ENCODE peak calls at places on chromosomes 7 and 10, in five cellular contexts. P, F, V, I and B are unnamed samples.
A peak's percentile ranks its signal among the peaks of the same experiment; 100 is the strongest.

GRCh38 chr7:126791306-126791705 is 461.4 kb downstream of the GRM8 start:
- DNase-seq in I (no peak), P (no peak), V (no peak), F (no peak), B (no peak)

GRCh38 chr7:74364061-74364460 is 74.9 kb downstream of the CLIP2 start:
- DNase-seq in P (no peak), F (no peak), V (no peak), I (no peak), B (no peak)

GRCh38 chr10:54797636-54798395 is 3.2 kb downstream of the PCDH15 start:
- DNase-seq in P (no peak), V (no peak), F (no peak), I (no peak), B (no peak)

GRCh38 chr10:97969538-97969937 is 60.9 kb downstream of the CRTAC1 start:
- DNase-seq in P (no peak), I (no peak), F (no peak), V (no peak), B (no peak)

GRCh38 chr10:86400705-86401587 is 34.4 kb upstream of the GRID1 start:
- DNase-seq in P (peak; percentile 70), F (peak; percentile 76), V (peak; percentile 35), I (no peak), B (no peak)

GRCh38 chr7:40015790-40016296 is 65.8 kb downstream of the CDK13 start:
- DNase-seq in V (peak; percentile 34), I (peak; percentile 62), P (peak; percentile 32), F (no peak), B (peak; percentile 15)

GRCh38 chr7:63071396-63071795 is 927.3 kb upstream of the ZNF722 start:
- DNase-seq in P (no peak), I (no peak), F (no peak), V (no peak), B (no peak)

GRCh38 chr10:124015991-124016390 is 77.4 kb downstream of the CHST15 start:
- DNase-seq in F (peak; percentile 26), I (no peak), V (no peak), P (no peak), B (no peak)

GRCh38 chr7:3156508-3156907 is 112.8 kb upstream of the CARD11 start:
- DNase-seq in I (no peak), F (no peak), P (no peak), V (no peak), B (no peak)

GRCh38 chr10:86899670-86900276 is 57.6 kb downstream of the MMRN2 start:
- DNase-seq in V (peak; percentile 79), I (no peak), F (no peak), P (peak; percentile 80), B (no peak)

GRCh38 chr7:157432541-157432956 is 95.7 kb downstream of the DNAJB6 start:
- DNase-seq in P (peak; percentile 15), V (no peak), I (no peak), F (no peak), B (no peak)

GRCh38 chr10:82572686-82573226 is 697.8 kb downstream of the NRG3 start:
- DNase-seq in V (no peak), I (no peak), F (no peak), P (no peak), B (no peak)

GRCh38 chr10:62850646-62851045 is 34.5 kb upstream of the EGR2 start:
- DNase-seq in I (no peak), F (no peak), V (no peak), P (no peak), B (no peak)

GRCh38 chr7:29479606-29480200 is 83.9 kb upstream of the PRR15 start:
- DNase-seq in F (no peak), I (no peak), V (peak; percentile 64), P (peak; percentile 10), B (no peak)

GRCh38 chr10:131580674-131581073 is 269.2 kb upstream of the TCERG1L start:
- DNase-seq in I (no peak), F (no peak), P (no peak), V (no peak), B (no peak)

GRCh38 chr10:98391065-98391464 is 23.9 kb downstream of the PYROXD2 start:
- DNase-seq in P (no peak), V (no peak), F (no peak), I (no peak), B (no peak)

GRCh38 chr10:22630229-22631174 is 83.9 kb downstream of the PIP4K2A start:
- DNase-seq in I (peak; percentile 92), F (no peak), V (no peak), P (no peak), B (no peak)

GRCh38 chr10:3324572-3324971 is 152.0 kb upstream of the PITRM1 start:
- DNase-seq in I (no peak), V (no peak), P (no peak), F (no peak), B (no peak)

GRCh38 chr7:92448185-92448747 is 984 bp downstream of the GATAD1 start:
- DNase-seq in V (peak; percentile 64), F (no peak), I (peak; percentile 48), P (peak; percentile 74), B (peak; percentile 19)

GRCh38 chr7:150317748-150318444 is 5.3 kb upstream of the LRRC61 start:
- DNase-seq in F (no peak), I (no peak), P (no peak), V (no peak), B (no peak)

GRCh38 chr10:6875229-6875544 is 295.1 kb upstream of the PRKCQ start:
- DNase-seq in V (no peak), F (no peak), P (no peak), I (no peak), B (no peak)

GRCh38 chr7:55504093-55504859 is 68.0 kb downstream of the VOPP1 start:
- DNase-seq in P (no peak), F (no peak), I (no peak), V (no peak), B (no peak)

GRCh38 chr7:100446040-100446439 is 9.7 kb upstream of the PPP1R35 start:
- DNase-seq in F (no peak), V (no peak), I (no peak), P (no peak), B (no peak)

GRCh38 chr7:44964384-44964830 is 14.4 kb downstream of the MYO1G start:
- DNase-seq in P (no peak), F (no peak), I (no peak), V (no peak), B (no peak)

GRCh38 chr7:109322833-109323232 is 753.2 kb downstream of the DNAJB9 start:
- DNase-seq in V (no peak), F (no peak), P (no peak), I (no peak), B (no peak)

GRCh38 chr7:80087051-80087767 is 47.4 kb upstream of the GNAI1 start:
- DNase-seq in I (no peak), V (no peak), P (no peak), F (no peak), B (no peak)

GRCh38 chr7:145557805-145558204 is 558.8 kb upstream of the CNTNAP2 start:
- DNase-seq in P (no peak), F (no peak), V (no peak), I (no peak), B (no peak)

GRCh38 chr7:24727165-24728120 is 29.8 kb downstream of the GSDME start:
- DNase-seq in V (no peak), I (no peak), F (no peak), P (no peak), B (peak; percentile 48)

DNA sequence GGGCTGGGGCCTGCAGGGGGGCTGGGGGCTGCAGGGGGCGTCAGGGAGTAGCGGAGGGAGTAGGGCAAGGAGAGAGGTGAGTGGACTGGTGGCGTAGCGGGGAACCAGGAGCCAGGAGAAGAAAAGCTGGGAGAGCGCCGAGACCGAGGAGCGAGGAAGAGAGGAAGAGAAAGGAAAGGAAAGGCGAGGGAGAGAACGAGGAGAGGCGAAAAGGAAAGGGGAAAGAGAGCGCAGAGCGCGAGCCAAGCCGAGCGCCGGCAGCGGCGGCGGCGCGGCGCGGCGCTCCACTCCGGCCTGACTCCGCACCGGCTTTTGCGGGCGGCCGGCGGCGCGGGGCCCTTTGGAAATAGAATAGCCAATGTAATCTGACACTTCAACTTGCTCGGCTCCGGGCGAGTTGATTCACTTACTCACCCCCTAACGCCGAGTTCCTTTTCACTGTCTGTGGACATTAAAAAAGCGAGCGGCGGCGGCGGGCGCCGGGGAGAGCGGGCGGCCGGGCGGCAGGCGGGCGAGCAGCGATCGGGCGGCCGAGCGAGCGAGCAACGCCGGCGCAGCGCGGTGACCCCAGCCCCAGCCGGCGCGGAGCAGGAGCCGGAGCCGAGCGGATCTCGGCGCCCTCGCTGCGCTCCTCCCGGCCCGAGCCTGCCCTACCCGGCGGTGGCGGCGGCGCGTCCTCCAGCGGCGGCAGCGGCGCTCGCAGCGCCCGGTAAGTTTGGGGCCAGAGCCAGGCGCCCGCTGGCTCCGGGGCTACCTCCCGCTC is at the start of gene ZMIZ1:
- DNase-seq in V (peak; percentile 92), I (no peak), P (peak; percentile 95), F (peak; percentile 93), B (peak; percentile 82)
- TF ChIP-seq POLR2A in V (peak; percentile 83), I (no peak), P (peak; percentile 73), F (peak; percentile 90), B (no peak)

GRCh38 chr10:45997557-45997956 is 25.3 kb downstream of the TIMM23 start:
- DNase-seq in P (no peak), F (no peak), I (no peak), V (no peak), B (no peak)

GRCh38 chr10:46005383-46005782 is 25.0 kb downstream of the NCOA4 start:
- DNase-seq in I (no peak), P (no peak), V (no peak), F (no peak), B (no peak)

GRCh38 chr10:45997994-45998763 is 25.9 kb downstream of the TIMM23 start:
- DNase-seq in V (no peak), I (no peak), P (no peak), F (no peak), B (no peak)

GRCh38 chr10:46002916-46003693 is 27.3 kb downstream of the NCOA4 start:
- DNase-seq in I (no peak), V (no peak), P (no peak), F (no peak), B (no peak)

GRCh38 chr10:46001187-46001756 is 29.0 kb downstream of the TIMM23 start:
- DNase-seq in V (no peak), P (no peak), F (no peak), I (no peak), B (no peak)
- TF ChIP-seq POLR2A in V (no peak), P (no peak), F (no peak), I (no peak), B (no peak)

DNA sequence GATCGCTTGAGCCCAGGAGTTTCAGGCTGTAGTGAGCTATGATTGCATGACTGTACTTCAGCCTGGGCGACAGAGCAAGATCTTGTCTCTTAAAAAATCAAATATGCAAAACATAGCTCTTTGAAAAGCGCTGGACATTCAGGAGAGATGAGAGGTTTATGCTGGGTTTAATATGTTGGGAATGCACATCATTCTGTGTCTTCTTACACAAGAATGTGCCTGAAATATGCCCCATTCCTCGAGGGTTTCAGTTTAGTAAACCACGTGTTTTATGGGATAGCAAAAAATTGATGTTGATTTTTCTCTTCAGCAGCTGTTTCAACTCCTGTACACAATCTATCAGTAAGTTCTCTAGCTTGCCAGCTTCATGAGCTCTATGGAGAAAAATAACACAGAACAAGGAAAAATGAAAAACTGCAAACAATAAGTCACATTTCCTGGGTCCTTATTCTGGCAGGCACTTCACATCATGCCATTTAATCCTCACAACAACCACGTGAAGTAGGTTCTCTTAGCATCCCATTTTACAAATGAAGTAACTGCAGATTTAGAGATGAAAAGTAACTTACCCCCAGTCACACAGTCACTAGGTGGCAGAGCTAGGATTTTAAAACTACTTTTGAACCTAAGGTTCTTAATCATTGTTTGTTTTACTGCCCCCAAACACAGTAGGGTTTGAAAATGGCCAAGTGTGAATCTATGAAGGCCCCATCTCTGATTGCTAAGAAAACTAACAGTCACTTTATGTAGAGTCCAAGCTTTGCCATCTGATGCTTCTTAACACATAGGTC is 423.6 kb downstream of the PHTF2 start:
- DNase-seq in F (no peak), I (no peak), P (no peak), V (no peak), B (no peak)
- TF ChIP-seq POLR2A in F (no peak), I (no peak), P (no peak), V (no peak), B (no peak)

GRCh38 chr10:72303424-72304128 is 29.9 kb downstream of the DDIT4 start:
- DNase-seq in V (no peak), I (no peak), F (no peak), P (no peak), B (no peak)
- TF ChIP-seq POLR2A in V (no peak), I (no peak), F (no peak), P (no peak), B (no peak)